ENCODE peak calls at places on chromosomes 7 and 10, in ten cellular contexts. V is lung microvascular endothelial cell; K is A172; S is KBM-7; U is GM04503; O is lung; B is AG20443; M is H7; I is Calu3; H is activated CD4-positive, alpha-beta memory T cell treated with anti-CD3 and anti-CD28 coated beads, Interleukin-2, amount 10 ng/mL, durations not matched to agents 7 days and 5 days. Y is an unnamed sample.

GRCh38 chr10:43606323-43607198 is at the start of gene ZNF485:
- DNase-seq in O (peak; percentile 73), U (no peak), K (no peak), M (peak; percentile 89), S (peak; percentile 65), V (peak; percentile 68), I (peak; percentile 71), H (peak; percentile 57), B (peak; percentile 94), Y (peak; percentile 66)

GRCh38 chr10:124705817-124706461 is 38.2 kb downstream of the FAM53B start:
- DNase-seq in V (peak; percentile 23), M (no peak), O (no peak), B (no peak), U (no peak), S (no peak), H (no peak), I (no peak), K (no peak), Y (no peak)

GRCh38 chr10:18341063-18341462 is 200.8 kb downstream of the CACNB2 start:
- DNase-seq in U (no peak), H (no peak), S (no peak), O (no peak), B (no peak), V (no peak), I (no peak), M (no peak), K (no peak), Y (no peak)

GRCh38 chr10:43461950-43462349 is 25.0 kb downstream of the ZNF487 start:
- DNase-seq in M (peak; percentile 71), K (peak; percentile 76), B (peak; percentile 61), S (peak; percentile 88), O (no peak), I (peak; percentile 48), V (peak; percentile 86), U (no peak), H (no peak), Y (peak; percentile 86)

GRCh38 chr10:119762805-119763798 is 37.3 kb downstream of the INPP5F start:
- DNase-seq in H (no peak), O (no peak), S (no peak), M (no peak), B (no peak), K (no peak), U (no peak), V (no peak), I (no peak), Y (peak; percentile 45)

GRCh38 chr10:77160679-77161078 is 476.9 kb downstream of the KCNMA1 start:
- DNase-seq in H (no peak), I (peak; percentile 31), B (peak; percentile 43), U (peak; percentile 49), S (no peak), K (peak; percentile 96), M (no peak), V (peak; percentile 97), O (no peak), Y (peak; percentile 92)

GRCh38 chr10:23343591-23344225 is 889 bp downstream of the C10orf67 start:
- DNase-seq in U (no peak), V (no peak), S (no peak), O (peak; percentile 66), K (no peak), H (peak; percentile 47), I (peak; percentile 81), B (peak; percentile 29), M (peak; percentile 90), Y (peak; percentile 30)

GRCh38 chr10:14366760-14367159 is 36.0 kb upstream of the FRMD4A start:
- DNase-seq in B (peak; percentile 50), I (no peak), H (no peak), O (no peak), U (no peak), S (no peak), M (no peak), K (no peak), V (no peak), Y (no peak)

GRCh38 chr7:121798896-121799295 is 74.1 kb upstream of the PTPRZ1 start:
- DNase-seq in H (no peak), U (no peak), O (no peak), B (no peak), I (no peak), K (peak; percentile 16), M (peak; percentile 21), V (no peak), S (no peak), Y (peak; percentile 64)

GRCh38 chr7:43764039-43764789 is 5.7 kb downstream of the BLVRA start:
- DNase-seq in I (peak; percentile 46), M (no peak), H (no peak), K (no peak), O (peak; percentile 80), B (no peak), U (no peak), V (no peak), S (no peak), Y (no peak)

GRCh38 chr10:62244785-62245595 is 23.7 kb downstream of the RTKN2 start:
- DNase-seq in K (peak; percentile 64), H (peak; percentile 59), B (peak; percentile 39), U (no peak), O (no peak), M (no peak), V (peak; percentile 81), I (peak; percentile 51), S (peak; percentile 72), Y (peak; percentile 80)

GRCh38 chr7:105218215-105218614 is 170.5 kb downstream of the SRPK2 start:
- DNase-seq in U (no peak), I (peak; percentile 48), M (no peak), K (peak; percentile 38), V (no peak), H (no peak), S (no peak), O (no peak), B (no peak), Y (no peak)

GRCh38 chr7:105866124-105866801 is 10.1 kb downstream of the ATXN7L1 start:
- DNase-seq in U (no peak), M (no peak), I (no peak), H (no peak), O (no peak), B (no peak), S (no peak), K (no peak), V (no peak), Y (no peak)

GRCh38 chr10:30788307-30788706 is 158.8 kb upstream of the LYZL2 start:
- DNase-seq in U (no peak), K (peak; percentile 40), M (no peak), H (no peak), B (peak; percentile 27), V (peak; percentile 70), I (no peak), S (no peak), O (no peak), Y (peak; percentile 29)

GRCh38 chr10:104520653-104521052 is 120.4 kb upstream of the SORCS3 start:
- DNase-seq in I (no peak), U (no peak), H (no peak), M (no peak), S (no peak), O (no peak), K (no peak), B (no peak), V (no peak), Y (no peak)

GRCh38 chr7:151824285-151824950 is 52.5 kb downstream of the PRKAG2 start:
- DNase-seq in S (no peak), I (no peak), H (no peak), K (no peak), V (no peak), U (no peak), M (no peak), B (no peak), O (no peak), Y (no peak)

GRCh38 chr7:50921114-50921513 is 138.4 kb upstream of the GRB10 start:
- DNase-seq in B (no peak), U (no peak), K (no peak), I (peak; percentile 64), M (no peak), V (no peak), O (no peak), S (no peak), H (no peak), Y (no peak)

GRCh38 chr10:47357911-47358310 is 9.7 kb downstream of the RBP3 start:
- DNase-seq in S (no peak), B (no peak), H (no peak), V (no peak), I (no peak), U (no peak), O (no peak), M (no peak), K (no peak), Y (no peak)

GRCh38 chr10:117363027-117363426 is 12.2 kb downstream of the PDZD8 start:
- DNase-seq in I (no peak), V (peak; percentile 54), H (no peak), S (no peak), M (no peak), K (peak; percentile 71), U (no peak), O (no peak), B (peak; percentile 17), Y (peak; percentile 76)

GRCh38 chr10:124093076-124093773 is at the start of gene CHST15:
- DNase-seq in S (no peak), I (peak; percentile 46), K (peak; percentile 26), M (peak; percentile 91), V (peak; percentile 58), O (peak; percentile 64), U (no peak), B (peak; percentile 67), H (no peak), Y (peak; percentile 74)

GRCh38 chr7:87218941-87219544 is 489 bp downstream of the TMEM243 start:
- DNase-seq in I (peak; percentile 47), K (no peak), M (peak; percentile 78), O (peak; percentile 90), V (peak; percentile 47), S (peak; percentile 82), B (peak; percentile 70), U (no peak), H (peak; percentile 44), Y (peak; percentile 32)

GRCh38 chr10:21071001-21071673 is 174.0 kb upstream of the NEBL start:
- DNase-seq in B (no peak), I (no peak), U (no peak), K (no peak), S (no peak), M (no peak), O (no peak), H (no peak), V (no peak), Y (no peak)

GRCh38 chr10:97849101-97849490 is 547 bp upstream of the GOLGA7B start:
- DNase-seq in M (no peak), O (peak; percentile 69), V (no peak), U (no peak), H (no peak), S (peak; percentile 23), K (no peak), I (peak; percentile 72), B (no peak), Y (no peak)

GRCh38 chr7:116810267-116811116 is 51.9 kb upstream of the CAPZA2 start:
- DNase-seq in K (no peak), S (no peak), B (peak; percentile 53), U (peak; percentile 45), O (no peak), M (no peak), V (no peak), H (no peak), I (no peak), Y (no peak)

GRCh38 chr7:127995157-127995865 is 35.9 kb downstream of the LRRC4 start:
- DNase-seq in M (no peak), H (no peak), S (no peak), B (peak; percentile 69), O (no peak), I (no peak), V (no peak), U (peak; percentile 12), K (no peak), Y (peak; percentile 68)

GRCh38 chr7:134289423-134289822 is 27.3 kb downstream of the SLC35B4 start:
- DNase-seq in B (peak; percentile 48), I (no peak), V (no peak), K (no peak), O (no peak), M (no peak), U (peak; percentile 28), H (no peak), S (no peak), Y (no peak)

GRCh38 chr7:120986665-120987064 is 1.8 kb upstream of the CPED1 start:
- DNase-seq in I (no peak), S (no peak), U (no peak), H (no peak), B (no peak), V (no peak), M (no peak), K (no peak), O (no peak), Y (no peak)

GRCh38 chr10:100020161-100020882 is 10.6 kb upstream of the DNMBP start:
- DNase-seq in S (no peak), O (no peak), U (no peak), B (no peak), V (no peak), H (peak; percentile 22), K (no peak), I (no peak), M (no peak), Y (no peak)

Y was measured in astrocyte of the spinal cord.